ENCODE peak calls at places on chromosomes 7 and 10, in six cellular contexts. R is activated T-cell treated with anti-CD3 and anti-CD28 coated beads for 1 hour; S is cardiac septum; D is dermis blood vessel endothelial cell; C is ecto neural progenitor cell; N is activated CD4-positive, alpha-beta T cell treated with anti-CD3 and anti-CD28 coated beads, Interleukin-2, amount 10 ng/mL, durations not matched to agents 7 days and 5 days. U is an unnamed sample.

GRCh38 chr10:788796-789748 is 99.6 kb upstream of the DIP2C start:
- DNase-seq in R (no peak), S (no peak), D (peak), C (peak), N (peak), U (no peak)

GRCh38 chr10:69974551-69975155 is 78.0 kb upstream of the MACROH2A2 start:
- DNase-seq in R (no peak), S (no peak), D (no peak), C (no peak), N (no peak), U (no peak)

GRCh38 chr7:16562456-16563220 is 36.0 kb downstream of the LRRC72 start:
- DNase-seq in R (no peak), S (no peak), D (no peak), C (no peak), N (no peak), U (no peak)

GRCh38 chr7:28354601-28355062 is 57.7 kb upstream of the CREB5 start:
- DNase-seq in R (no peak), S (no peak), D (no peak), C (no peak), N (no peak), U (no peak)

GRCh38 chr7:113268757-113269156 is 150.4 kb upstream of the SMIM30 start:
- DNase-seq in R (no peak), S (no peak), D (no peak), C (no peak), N (no peak), U (no peak)

GRCh38 chr10:117780411-117780810 is 237.9 kb downstream of the EMX2 start:
- DNase-seq in R (no peak), S (no peak), D (no peak), C (no peak), N (no peak), U (no peak)

GRCh38 chr10:79402951-79403350 is 42.5 kb downstream of the ZCCHC24 start:
- DNase-seq in R (no peak), S (no peak), D (no peak), C (no peak), N (no peak), U (no peak)

GRCh38 chr10:100881552-100882250 is 31.1 kb upstream of the SLF2 start:
- DNase-seq in R (no peak), S (peak), D (peak), C (no peak), N (no peak), U (no peak)

GRCh38 chr7:150360682-150361058 is 8.0 kb upstream of the REPIN1 start:
- DNase-seq in R (no peak), S (no peak), D (no peak), C (no peak), N (no peak), U (no peak)

GRCh38 chr10:110502851-110503301 is 5.2 kb downstream of the DUSP5 start:
- DNase-seq in R (no peak), S (no peak), D (peak), C (no peak), N (peak), U (no peak)

GRCh38 chr7:117875566-117875965 is 2.3 kb upstream of the CTTNBP2 start:
- DNase-seq in R (no peak), S (no peak), D (no peak), C (peak), N (no peak), U (no peak)

GRCh38 chr10:33010132-33011037 is 52.4 kb upstream of the ITGB1 start:
- DNase-seq in R (no peak), S (no peak), D (peak), C (no peak), N (peak), U (peak)

GRCh38 chr7:130961128-130961601 is 227.2 kb upstream of the KLF14 start:
- DNase-seq in R (peak), S (no peak), D (peak), C (no peak), N (peak), U (peak)

GRCh38 chr10:47025540-47026300 is 114.5 kb downstream of the PTPN20 start:
- DNase-seq in R (no peak), S (peak), D (no peak), C (peak), N (peak), U (no peak)

GRCh38 chr10:49321021-49321420 is 22.1 kb downstream of the C10orf71 start:
- DNase-seq in R (no peak), S (no peak), D (no peak), C (no peak), N (no peak), U (no peak)

GRCh38 chr7:49848211-49848841 is 74.9 kb downstream of the VWC2 start:
- DNase-seq in R (no peak), S (no peak), D (no peak), C (no peak), N (no peak), U (no peak)

GRCh38 chr7:34354906-34355305 is 303.1 kb upstream of the NPSR1 start:
- DNase-seq in R (no peak), S (no peak), D (no peak), C (no peak), N (no peak), U (no peak)

GRCh38 chr10:100907175-100907574 is 5.6 kb upstream of the SLF2 start:
- DNase-seq in R (no peak), S (no peak), D (no peak), C (no peak), N (no peak), U (no peak)

U was measured in effector memory CD4-positive, alpha-beta T cell.